ENCODE peak calls at places on chromosome 19, in nine cellular contexts. One of them, this sample, is unnamed.

GRCh38 chr19:5064896-5065295 is 96.0 kb downstream of the KDM4B start:
- DNase-seq in CD8-positive, alpha-beta T cell: no peak
- DNase-seq in thoracic aorta: no peak
- DNase-seq in dorsolateral prefrontal cortex: no peak
- DNase-seq in nephron progenitor cell: no peak
- DNase-seq in cardiac muscle cell: no peak
- DNase-seq in fibroblast of pulmonary artery: no peak
- DNase-seq in natural killer cell: no peak
- DNase-seq in endothelial cell: no peak
- DNase-seq in this sample: no peak

GRCh38 chr19:43578787-43579186 is 3.2 kb downstream of the PINLYP start:
- DNase-seq in CD8-positive, alpha-beta T cell: no peak
- DNase-seq in thoracic aorta: no peak
- DNase-seq in dorsolateral prefrontal cortex: no peak
- DNase-seq in nephron progenitor cell: no peak
- DNase-seq in cardiac muscle cell: no peak
- DNase-seq in fibroblast of pulmonary artery: no peak
- DNase-seq in natural killer cell: no peak
- DNase-seq in endothelial cell: no peak
- DNase-seq in this sample: no peak

GRCh38 chr19:36246006-36246391 is 31.1 kb downstream of the ZNF146 start:
- DNase-seq in CD8-positive, alpha-beta T cell: no peak
- DNase-seq in thoracic aorta: no peak
- DNase-seq in dorsolateral prefrontal cortex: peak
- DNase-seq in nephron progenitor cell: no peak
- DNase-seq in cardiac muscle cell: peak
- DNase-seq in fibroblast of pulmonary artery: peak
- DNase-seq in natural killer cell: no peak
- DNase-seq in endothelial cell: no peak
- DNase-seq in this sample: no peak

GRCh38 chr19:27975419-27976005 is 1237.4 kb downstream of the UQCRFS1 start:
- DNase-seq in CD8-positive, alpha-beta T cell: no peak
- DNase-seq in thoracic aorta: no peak
- DNase-seq in dorsolateral prefrontal cortex: no peak
- DNase-seq in nephron progenitor cell: no peak
- DNase-seq in cardiac muscle cell: no peak
- DNase-seq in fibroblast of pulmonary artery: no peak
- DNase-seq in natural killer cell: no peak
- DNase-seq in endothelial cell: no peak
- DNase-seq in this sample: no peak

GRCh38 chr19:8663920-8664670 is 33.7 kb downstream of the NFILZ start:
- DNase-seq in CD8-positive, alpha-beta T cell: peak
- DNase-seq in thoracic aorta: no peak
- DNase-seq in dorsolateral prefrontal cortex: no peak
- DNase-seq in nephron progenitor cell: no peak
- DNase-seq in cardiac muscle cell: no peak
- DNase-seq in fibroblast of pulmonary artery: no peak
- DNase-seq in natural killer cell: no peak
- DNase-seq in endothelial cell: no peak
- DNase-seq in this sample: no peak

GRCh38 chr19:33251526-33252090 is 26.0 kb upstream of the SLC7A10 start:
- DNase-seq in CD8-positive, alpha-beta T cell: no peak
- DNase-seq in thoracic aorta: no peak
- DNase-seq in dorsolateral prefrontal cortex: no peak
- DNase-seq in nephron progenitor cell: no peak
- DNase-seq in cardiac muscle cell: no peak
- DNase-seq in fibroblast of pulmonary artery: no peak
- DNase-seq in natural killer cell: no peak
- DNase-seq in endothelial cell: no peak
- DNase-seq in this sample: no peak

GRCh38 chr19:4198467-4199126 is 16.1 kb downstream of the ANKRD24 start:
- DNase-seq in CD8-positive, alpha-beta T cell: no peak
- DNase-seq in thoracic aorta: no peak
- DNase-seq in dorsolateral prefrontal cortex: no peak
- DNase-seq in nephron progenitor cell: no peak
- DNase-seq in cardiac muscle cell: no peak
- DNase-seq in fibroblast of pulmonary artery: no peak
- DNase-seq in natural killer cell: no peak
- DNase-seq in endothelial cell: no peak
- DNase-seq in this sample: no peak

GRCh38 chr19:30742981-30743380 is 370.8 kb downstream of the ZNF536 start:
- DNase-seq in CD8-positive, alpha-beta T cell: no peak
- DNase-seq in thoracic aorta: no peak
- DNase-seq in dorsolateral prefrontal cortex: no peak
- DNase-seq in nephron progenitor cell: no peak
- DNase-seq in cardiac muscle cell: no peak
- DNase-seq in fibroblast of pulmonary artery: no peak
- DNase-seq in natural killer cell: no peak
- DNase-seq in endothelial cell: no peak
- DNase-seq in this sample: no peak

GRCh38 chr19:53055117-53055516 is 10.6 kb downstream of the ERVV-2 start:
- DNase-seq in CD8-positive, alpha-beta T cell: no peak
- DNase-seq in thoracic aorta: no peak
- DNase-seq in dorsolateral prefrontal cortex: no peak
- DNase-seq in nephron progenitor cell: no peak
- DNase-seq in cardiac muscle cell: no peak
- DNase-seq in fibroblast of pulmonary artery: no peak
- DNase-seq in natural killer cell: no peak
- DNase-seq in endothelial cell: no peak
- DNase-seq in this sample: no peak

GRCh38 chr19:6516659-6517291 is 14.1 kb upstream of the TNFSF9 start:
- DNase-seq in CD8-positive, alpha-beta T cell: peak
- DNase-seq in thoracic aorta: peak
- DNase-seq in dorsolateral prefrontal cortex: peak
- DNase-seq in nephron progenitor cell: peak
- DNase-seq in cardiac muscle cell: peak
- DNase-seq in fibroblast of pulmonary artery: peak
- DNase-seq in natural killer cell: peak
- DNase-seq in endothelial cell: peak
- DNase-seq in this sample: peak

GRCh38 chr19:43798546-43799409 is 3.5 kb downstream of the LYPD5 start:
- DNase-seq in CD8-positive, alpha-beta T cell: peak
- DNase-seq in thoracic aorta: no peak
- DNase-seq in dorsolateral prefrontal cortex: peak
- DNase-seq in nephron progenitor cell: peak
- DNase-seq in cardiac muscle cell: peak
- DNase-seq in fibroblast of pulmonary artery: no peak
- DNase-seq in natural killer cell: no peak
- DNase-seq in endothelial cell: no peak
- DNase-seq in this sample: no peak

GRCh38 chr19:19410553-19411550 is 5.4 kb downstream of the GATAD2A start:
- DNase-seq in CD8-positive, alpha-beta T cell: peak
- DNase-seq in thoracic aorta: no peak
- DNase-seq in dorsolateral prefrontal cortex: no peak
- DNase-seq in nephron progenitor cell: no peak
- DNase-seq in cardiac muscle cell: no peak
- DNase-seq in fibroblast of pulmonary artery: no peak
- DNase-seq in natural killer cell: peak
- DNase-seq in endothelial cell: no peak
- DNase-seq in this sample: no peak

GRCh38 chr19:35557539-35558399 is 5.7 kb downstream of the ATP4A start:
- DNase-seq in CD8-positive, alpha-beta T cell: peak
- DNase-seq in thoracic aorta: no peak
- DNase-seq in dorsolateral prefrontal cortex: peak
- DNase-seq in nephron progenitor cell: peak
- DNase-seq in cardiac muscle cell: peak
- DNase-seq in fibroblast of pulmonary artery: peak
- DNase-seq in natural killer cell: no peak
- DNase-seq in endothelial cell: peak
- DNase-seq in this sample: no peak

GRCh38 chr19:37905936-37906867 is at the start of gene WDR87:
- DNase-seq in CD8-positive, alpha-beta T cell: peak
- DNase-seq in thoracic aorta: no peak
- DNase-seq in dorsolateral prefrontal cortex: peak
- DNase-seq in nephron progenitor cell: peak
- DNase-seq in cardiac muscle cell: peak
- DNase-seq in fibroblast of pulmonary artery: peak
- DNase-seq in natural killer cell: peak
- DNase-seq in endothelial cell: peak
- DNase-seq in this sample: no peak

GRCh38 chr19:36605101-36605838 is at the start of gene ZNF382:
- DNase-seq in CD8-positive, alpha-beta T cell: peak
- DNase-seq in thoracic aorta: peak
- DNase-seq in dorsolateral prefrontal cortex: peak
- DNase-seq in nephron progenitor cell: peak
- DNase-seq in cardiac muscle cell: peak
- DNase-seq in fibroblast of pulmonary artery: peak
- DNase-seq in natural killer cell: peak
- DNase-seq in endothelial cell: peak
- DNase-seq in this sample: peak

GRCh38 chr19:58406818-58407657 is 1.4 kb upstream of the ZNF584 start:
- DNase-seq in CD8-positive, alpha-beta T cell: no peak
- DNase-seq in thoracic aorta: no peak
- DNase-seq in dorsolateral prefrontal cortex: no peak
- DNase-seq in nephron progenitor cell: no peak
- DNase-seq in cardiac muscle cell: no peak
- DNase-seq in fibroblast of pulmonary artery: no peak
- DNase-seq in natural killer cell: no peak
- DNase-seq in endothelial cell: no peak
- DNase-seq in this sample: no peak

GRCh38 chr19:58409010-58409790 is 751 bp downstream of the ZNF584 start:
- DNase-seq in CD8-positive, alpha-beta T cell: no peak
- DNase-seq in thoracic aorta: no peak
- DNase-seq in dorsolateral prefrontal cortex: peak
- DNase-seq in nephron progenitor cell: peak
- DNase-seq in cardiac muscle cell: peak
- DNase-seq in fibroblast of pulmonary artery: no peak
- DNase-seq in natural killer cell: no peak
- DNase-seq in endothelial cell: peak
- DNase-seq in this sample: no peak

GRCh38 chr19:58407658-58408151 is 744 bp upstream of the ZNF584 start:
- DNase-seq in CD8-positive, alpha-beta T cell: no peak
- DNase-seq in thoracic aorta: no peak
- DNase-seq in dorsolateral prefrontal cortex: no peak
- DNase-seq in nephron progenitor cell: peak
- DNase-seq in cardiac muscle cell: no peak
- DNase-seq in fibroblast of pulmonary artery: no peak
- DNase-seq in natural killer cell: no peak
- DNase-seq in endothelial cell: no peak
- DNase-seq in this sample: no peak

DNA sequence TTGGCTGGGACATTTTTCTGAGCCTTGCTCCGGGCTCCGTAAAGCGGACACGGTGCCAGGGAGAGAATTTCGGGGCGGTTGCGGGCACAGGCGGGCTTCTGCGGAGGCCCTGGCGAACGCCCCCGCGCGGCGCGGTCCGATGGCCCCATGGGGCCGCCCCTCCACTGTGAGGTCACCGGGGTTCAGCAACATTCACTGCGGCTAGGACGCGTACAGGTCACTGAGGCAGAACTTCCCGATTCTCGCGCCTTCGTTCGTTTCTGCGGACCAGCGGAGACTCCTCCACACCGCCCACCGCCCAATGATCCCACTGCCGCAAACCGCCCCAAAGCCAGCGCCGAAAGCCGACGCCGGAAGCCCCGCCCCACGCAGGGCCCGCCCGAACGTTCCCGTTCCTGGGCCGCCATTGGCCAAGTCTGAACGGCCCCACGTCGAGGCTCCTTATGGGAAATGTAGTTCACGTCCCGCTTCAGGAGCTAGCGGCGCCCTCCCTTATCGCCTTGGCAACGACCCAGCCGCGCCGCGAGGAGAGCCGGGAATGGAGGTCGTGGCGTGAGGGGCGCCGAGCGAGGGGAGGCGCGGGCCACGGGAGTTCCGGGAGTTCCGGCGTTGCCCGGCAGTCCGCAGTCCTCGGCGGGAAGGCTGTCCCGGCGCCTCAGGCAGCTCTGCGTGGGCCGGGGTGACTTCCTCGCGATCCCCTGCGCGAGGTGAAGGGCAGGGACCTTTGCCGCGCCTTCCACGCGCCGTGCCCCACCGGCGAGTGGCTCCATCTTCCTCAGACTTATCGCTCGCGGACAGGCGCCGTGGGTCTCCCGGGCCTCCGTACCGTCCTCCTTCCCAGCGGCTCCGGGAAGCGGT is at the start of gene ZNF584:
- DNase-seq in CD8-positive, alpha-beta T cell: peak
- DNase-seq in thoracic aorta: peak
- DNase-seq in dorsolateral prefrontal cortex: peak
- DNase-seq in nephron progenitor cell: peak
- DNase-seq in cardiac muscle cell: peak
- DNase-seq in fibroblast of pulmonary artery: peak
- DNase-seq in natural killer cell: peak
- DNase-seq in endothelial cell: peak
- DNase-seq in this sample: peak
- TF ChIP-seq CTCF in CD8-positive, alpha-beta T cell: no peak
- TF ChIP-seq CTCF in thoracic aorta: no peak
- TF ChIP-seq CTCF in dorsolateral prefrontal cortex: no peak
- TF ChIP-seq CTCF in nephron progenitor cell: no peak
- TF ChIP-seq CTCF in cardiac muscle cell: peak
- TF ChIP-seq CTCF in fibroblast of pulmonary artery: no peak
- TF ChIP-seq CTCF in natural killer cell: no peak
- TF ChIP-seq CTCF in endothelial cell: no peak
- TF ChIP-seq CTCF in this sample: peak

GRCh38 chr19:18074192-18074591 is 12.5 kb downstream of the IL12RB1 start:
- DNase-seq in CD8-positive, alpha-beta T cell: no peak
- DNase-seq in thoracic aorta: no peak
- DNase-seq in dorsolateral prefrontal cortex: no peak
- DNase-seq in nephron progenitor cell: no peak
- DNase-seq in cardiac muscle cell: no peak
- DNase-seq in fibroblast of pulmonary artery: no peak
- DNase-seq in natural killer cell: no peak
- DNase-seq in endothelial cell: no peak
- DNase-seq in this sample: no peak
- TF ChIP-seq CTCF in CD8-positive, alpha-beta T cell: no peak
- TF ChIP-seq CTCF in thoracic aorta: no peak
- TF ChIP-seq CTCF in dorsolateral prefrontal cortex: no peak
- TF ChIP-seq CTCF in nephron progenitor cell: no peak
- TF ChIP-seq CTCF in cardiac muscle cell: no peak
- TF ChIP-seq CTCF in fibroblast of pulmonary artery: no peak
- TF ChIP-seq CTCF in natural killer cell: no peak
- TF ChIP-seq CTCF in endothelial cell: no peak
- TF ChIP-seq CTCF in this sample: no peak

DNA sequence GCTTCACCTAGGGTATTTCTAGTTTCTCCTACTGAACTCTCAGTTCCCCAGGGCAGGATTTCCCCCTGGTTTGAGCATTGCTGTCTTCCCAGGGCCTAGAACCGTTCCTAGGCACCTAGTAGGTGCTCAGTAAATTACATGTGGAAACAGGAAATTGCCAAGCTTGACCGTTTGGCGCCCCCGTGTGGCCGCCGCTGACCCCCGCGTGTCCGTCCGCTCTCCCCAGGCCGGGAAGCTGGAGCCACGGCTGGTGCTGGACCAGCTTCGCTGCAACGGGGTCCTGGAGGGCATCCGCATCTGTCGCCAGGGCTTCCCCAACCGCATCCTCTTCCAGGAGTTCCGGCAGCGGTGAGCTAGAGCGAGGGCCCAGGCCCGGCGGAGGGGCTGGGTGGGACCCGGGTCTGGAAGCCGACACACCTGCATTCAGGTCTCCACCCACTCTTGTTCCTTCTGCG is 55.5 kb downstream of the MYH14 start:
- DNase-seq in CD8-positive, alpha-beta T cell: no peak
- DNase-seq in thoracic aorta: no peak
- DNase-seq in dorsolateral prefrontal cortex: no peak
- DNase-seq in nephron progenitor cell: peak
- DNase-seq in cardiac muscle cell: peak
- DNase-seq in fibroblast of pulmonary artery: no peak
- DNase-seq in natural killer cell: no peak
- DNase-seq in endothelial cell: no peak
- DNase-seq in this sample: no peak
- TF ChIP-seq CTCF in CD8-positive, alpha-beta T cell: no peak
- TF ChIP-seq CTCF in thoracic aorta: peak
- TF ChIP-seq CTCF in dorsolateral prefrontal cortex: peak
- TF ChIP-seq CTCF in nephron progenitor cell: peak
- TF ChIP-seq CTCF in cardiac muscle cell: peak
- TF ChIP-seq CTCF in fibroblast of pulmonary artery: no peak
- TF ChIP-seq CTCF in natural killer cell: no peak
- TF ChIP-seq CTCF in endothelial cell: no peak
- TF ChIP-seq CTCF in this sample: peak

GRCh38 chr19:40381321-40381720 is 8.7 kb downstream of the HIPK4 start:
- DNase-seq in CD8-positive, alpha-beta T cell: no peak
- DNase-seq in thoracic aorta: no peak
- DNase-seq in dorsolateral prefrontal cortex: no peak
- DNase-seq in nephron progenitor cell: no peak
- DNase-seq in cardiac muscle cell: no peak
- DNase-seq in fibroblast of pulmonary artery: no peak
- DNase-seq in natural killer cell: no peak
- DNase-seq in endothelial cell: no peak
- DNase-seq in this sample: no peak
- TF ChIP-seq CTCF in CD8-positive, alpha-beta T cell: no peak
- TF ChIP-seq CTCF in thoracic aorta: no peak
- TF ChIP-seq CTCF in dorsolateral prefrontal cortex: no peak
- TF ChIP-seq CTCF in nephron progenitor cell: no peak
- TF ChIP-seq CTCF in cardiac muscle cell: no peak
- TF ChIP-seq CTCF in fibroblast of pulmonary artery: peak
- TF ChIP-seq CTCF in natural killer cell: no peak
- TF ChIP-seq CTCF in endothelial cell: peak
- TF ChIP-seq CTCF in this sample: peak

This sample was measured in AG04450.